ENCODE peak calls at places on chromosomes 3 and 15, in five cellular contexts. T is AG09309, Q is RWPE1, Z is endothelial cell of umbilical vein, N is epithelial cell of esophagus. O is an unnamed sample.

GRCh38 chr15:77421370-77421700 is 647 bp downstream of the HMG20A start:
- DNase-seq in T (no peak), Q (peak), Z (peak), N (peak), O (no peak)

GRCh38 chr3:153901152-153901551 is 220.0 kb upstream of the ARHGEF26 start:
- DNase-seq in T (no peak), Q (no peak), Z (no peak), N (no peak), O (no peak)

GRCh38 chr15:40466426-40467259 is 4.1 kb upstream of the CHST14 start:
- DNase-seq in T (no peak), Q (no peak), Z (no peak), N (no peak), O (no peak)

GRCh38 chr3:55726501-55726775 is 239.3 kb upstream of the WNT5A start:
- DNase-seq in T (no peak), Q (no peak), Z (no peak), N (no peak), O (no peak)

GRCh38 chr3:184262166-184262926 is 993 bp upstream of the CAMK2N2 start:
- DNase-seq in T (no peak), Q (no peak), Z (peak), N (peak), O (peak)

GRCh38 chr3:58051196-58051595 is 43.0 kb downstream of the FLNB start:
- DNase-seq in T (peak), Q (peak), Z (no peak), N (peak), O (no peak)

GRCh38 chr3:186247821-186248814 is 113.9 kb downstream of the DGKG start:
- DNase-seq in T (no peak), Q (no peak), Z (no peak), N (peak), O (no peak)

GRCh38 chr15:43854801-43855200 is 28.0 kb downstream of the WDR76 start:
- DNase-seq in T (no peak), Q (no peak), Z (no peak), N (no peak), O (no peak)

GRCh38 chr3:55282994-55283393 is 204.1 kb downstream of the WNT5A start:
- DNase-seq in T (no peak), Q (no peak), Z (no peak), N (no peak), O (peak)

GRCh38 chr15:90530250-90531051 is 728 bp downstream of the CRTC3 start:
- DNase-seq in T (no peak), Q (peak), Z (peak), N (peak), O (peak)

DNA sequence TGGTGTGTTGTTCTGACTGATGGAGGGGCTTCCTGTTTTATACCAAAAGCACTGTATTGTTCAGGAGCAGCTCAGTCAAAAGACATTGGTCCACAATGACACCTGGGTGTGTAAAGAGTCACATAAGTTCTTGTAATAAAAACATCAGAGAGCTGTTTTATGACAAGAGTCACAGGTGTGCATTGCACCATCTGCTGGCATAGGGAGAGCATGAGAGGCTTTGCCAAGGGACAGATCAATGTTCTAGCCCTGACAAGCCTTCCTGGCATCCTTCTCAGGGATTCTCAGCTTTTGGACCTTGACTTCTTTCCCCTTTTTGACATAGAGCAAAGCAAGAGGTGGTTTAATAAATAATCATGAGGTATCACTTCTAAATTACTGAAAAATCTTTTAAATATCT is 20.5 kb downstream of the ARPP21 start:
- DNase-seq in T (no peak), Q (no peak), Z (no peak), N (peak), O (no peak)
- TF ChIP-seq CTCF in T (no peak), Q (peak), Z (peak), N (peak), O (no peak)

GRCh38 chr3:112736386-112736785 is 95.4 kb upstream of the CCDC80 start:
- DNase-seq in T (no peak), Q (no peak), Z (no peak), N (no peak), O (no peak)

GRCh38 chr3:112735927-112736326 is 95.0 kb upstream of the CCDC80 start:
- DNase-seq in T (no peak), Q (no peak), Z (no peak), N (no peak), O (no peak)

GRCh38 chr3:112736802-112737566 is 96.0 kb upstream of the CCDC80 start:
- DNase-seq in T (no peak), Q (no peak), Z (no peak), N (peak), O (no peak)

GRCh38 chr3:112734171-112734570 is 93.2 kb upstream of the CCDC80 start:
- DNase-seq in T (no peak), Q (no peak), Z (no peak), N (peak), O (no peak)

GRCh38 chr3:112734718-112735350 is 93.9 kb upstream of the CCDC80 start:
- DNase-seq in T (no peak), Q (peak), Z (peak), N (peak), O (peak)
- TF ChIP-seq CTCF in T (peak), Q (peak), Z (peak), N (peak), O (peak)

DNA sequence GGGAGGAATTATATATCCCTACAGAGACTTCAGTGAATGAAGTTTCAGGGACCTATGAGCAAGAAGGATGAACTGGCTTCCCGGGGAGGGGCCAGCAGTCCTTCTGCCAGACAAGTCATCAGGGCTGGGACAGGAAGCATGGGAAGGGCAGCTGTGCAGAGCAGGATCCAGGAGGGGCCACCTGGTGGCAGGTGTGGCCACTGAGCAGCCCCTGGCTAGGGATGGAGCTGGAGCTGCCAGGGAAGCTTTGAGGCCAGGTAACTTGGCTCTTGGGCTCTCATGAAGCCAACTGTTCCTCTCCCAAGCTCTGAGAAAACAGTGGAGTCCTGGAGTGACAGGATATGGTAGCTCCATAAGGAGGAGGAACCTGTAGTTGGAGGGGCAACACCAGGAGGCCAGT is 132.6 kb downstream of the APBA2 start:
- DNase-seq in T (no peak), Q (peak), Z (no peak), N (peak), O (no peak)
- TF ChIP-seq CTCF in T (no peak), Q (no peak), Z (no peak), N (peak), O (no peak)

GRCh38 chr3:22175899-22176298 is 424.9 kb upstream of the ZNF385D start:
- DNase-seq in T (no peak), Q (no peak), Z (no peak), N (no peak), O (no peak)
- TF ChIP-seq CTCF in T (peak), Q (no peak), Z (no peak), N (no peak), O (no peak)

DNA sequence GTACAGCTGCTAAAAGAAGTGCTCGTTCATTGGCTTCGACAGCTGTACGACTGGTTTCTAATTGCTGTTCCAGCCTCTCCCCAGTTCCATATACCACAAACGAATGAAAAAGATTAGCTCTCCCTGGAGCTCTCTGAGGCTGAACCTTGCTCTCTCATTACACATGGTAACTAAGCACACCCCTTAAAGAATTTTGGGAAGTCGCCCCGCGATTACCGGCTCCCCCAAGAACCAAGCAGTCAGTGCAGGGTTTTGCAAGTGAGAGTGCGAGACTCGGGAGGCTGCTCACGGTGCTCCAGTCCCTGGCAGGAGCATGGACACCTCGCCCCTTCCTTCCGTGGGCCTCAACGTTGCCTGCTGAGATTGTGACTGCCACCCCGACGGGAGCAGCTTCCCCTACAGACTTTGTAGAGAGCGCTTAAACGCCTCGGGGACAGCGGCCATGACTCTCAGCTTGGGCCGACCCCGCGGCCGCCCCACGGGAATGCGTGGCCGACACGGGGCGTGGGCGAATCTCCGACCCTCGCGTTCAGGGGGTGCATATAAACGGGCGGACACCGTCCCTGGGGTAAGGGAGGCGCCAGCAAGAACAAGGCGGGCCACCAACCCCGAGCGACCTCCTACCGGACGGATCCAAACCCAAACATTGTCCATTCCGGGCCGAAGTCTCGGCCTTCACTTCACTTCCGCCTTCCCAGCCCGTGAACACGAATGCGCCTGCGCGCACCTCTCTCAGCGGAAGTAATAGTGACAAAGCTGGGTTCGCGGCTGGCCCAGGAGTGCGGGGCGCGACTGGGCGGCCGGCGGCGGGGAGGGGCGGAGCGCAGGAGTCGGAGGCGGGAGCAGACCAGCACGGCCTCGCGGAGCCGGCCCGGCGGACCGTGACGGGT is at the start of gene ATP2C1:
- DNase-seq in T (peak), Q (peak), Z (peak), N (peak), O (peak)
- TF ChIP-seq CTCF in T (no peak), Q (peak), Z (no peak), N (no peak), O (no peak)

GRCh38 chr3:52682016-52682415 is 3.7 kb downstream of the PBRM1 start:
- DNase-seq in T (no peak), Q (no peak), Z (peak), N (peak), O (no peak)
- TF ChIP-seq CTCF in T (peak), Q (no peak), Z (no peak), N (peak), O (no peak)

DNA sequence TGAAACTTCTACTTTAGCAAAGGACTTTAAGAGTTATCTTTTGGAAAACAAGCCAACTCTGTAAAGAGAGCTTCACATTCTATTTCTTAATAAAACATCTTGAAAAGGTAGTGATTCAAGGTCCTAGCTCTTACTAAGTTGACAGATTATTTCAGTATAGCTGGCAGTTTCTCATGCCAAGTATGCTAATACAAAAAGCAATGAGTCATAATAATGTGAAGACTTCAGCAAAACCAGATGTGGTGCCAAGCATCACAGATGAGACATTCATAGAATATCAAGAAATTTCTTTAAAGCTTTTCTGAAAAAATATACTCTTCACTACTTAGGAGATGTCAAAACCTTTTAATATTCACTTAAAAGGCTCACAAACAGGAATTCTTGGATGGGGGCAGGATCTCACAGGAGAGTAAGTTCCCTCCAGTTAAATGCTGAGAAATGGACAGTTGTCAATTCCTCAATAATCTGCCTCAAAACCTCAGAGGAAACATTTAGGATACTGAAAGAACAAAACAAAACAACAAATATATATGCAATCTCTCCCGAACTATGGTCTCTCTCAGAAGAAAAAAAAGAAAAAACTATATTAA is 45.6 kb downstream of the DCBLD2 start:
- DNase-seq in T (peak), Q (peak), Z (peak), N (peak), O (no peak)
- TF ChIP-seq CTCF in T (no peak), Q (no peak), Z (no peak), N (no peak), O (no peak)

GRCh38 chr15:98745179-98745578 is 96.8 kb downstream of the IGF1R start:
- DNase-seq in T (no peak), Q (no peak), Z (no peak), N (peak), O (no peak)
- TF ChIP-seq CTCF in T (no peak), Q (no peak), Z (no peak), N (no peak), O (no peak)